ENCODE peak calls at places on chromosome 14, in four cellular contexts. M is hepatocyte, L is HCT116, Q is neural progenitor cell. C is an unnamed sample.

GRCh38 chr14:23183479-23183878 is at the start of gene SLC7A8:
- DNase-seq in M (peak), L (peak), Q (peak), C (peak)

GRCh38 chr14:71231521-71232393 is 324.5 kb downstream of the PCNX1 start:
- DNase-seq in M (no peak), L (no peak), Q (no peak), C (no peak)

GRCh38 chr14:34018564-34019244 is 67.8 kb upstream of the EGLN3 start:
- DNase-seq in M (no peak), L (no peak), Q (no peak), C (peak)

GRCh38 chr14:74080820-74081460 is 3.3 kb downstream of the ALDH6A1 start:
- DNase-seq in M (peak), L (no peak), Q (no peak), C (no peak)

GRCh38 chr14:32414808-32415255 is 85.7 kb downstream of the AKAP6 start:
- DNase-seq in M (no peak), L (no peak), Q (no peak), C (peak)

GRCh38 chr14:52044791-52045522 is 23.9 kb downstream of the NID2 start:
- DNase-seq in M (no peak), L (no peak), Q (no peak), C (peak)

GRCh38 chr14:70709726-70710382 is 68.1 kb downstream of the TTC9 start:
- DNase-seq in M (no peak), L (no peak), Q (no peak), C (no peak)

GRCh38 chr14:91356218-91356763 is 61.3 kb downstream of the CCDC88C start:
- DNase-seq in M (no peak), L (no peak), Q (no peak), C (no peak)

GRCh38 chr14:90839024-90839888 is 23.0 kb upstream of the TTC7B start:
- DNase-seq in M (peak), L (no peak), Q (no peak), C (peak)

GRCh38 chr14:21264025-21264801 is 5.0 kb downstream of the HNRNPC start:
- DNase-seq in M (no peak), L (no peak), Q (no peak), C (peak)

GRCh38 chr14:26008290-26008689 is 589.5 kb downstream of the NOVA1 start:
- DNase-seq in M (peak), L (no peak), Q (peak), C (peak)

GRCh38 chr14:52244328-52244727 is 23.2 kb upstream of the PTGDR start:
- DNase-seq in M (no peak), L (no peak), Q (no peak), C (no peak)

GRCh38 chr14:77488558-77488957 is 10.1 kb downstream of the ISM2 start:
- DNase-seq in M (no peak), L (no peak), Q (no peak), C (no peak)

GRCh38 chr14:23294346-23294733 is 8.3 kb downstream of the PPP1R3E start:
- DNase-seq in M (no peak), L (no peak), Q (no peak), C (no peak)

GRCh38 chr14:51353901-51354300 is 113.9 kb downstream of the TMX1 start:
- DNase-seq in M (no peak), L (no peak), Q (no peak), C (no peak)

GRCh38 chr14:77965919-77966435 is 166.1 kb downstream of the ADCK1 start:
- DNase-seq in M (peak), L (no peak), Q (peak), C (peak)

GRCh38 chr14:32307881-32308582 is 21.1 kb upstream of the AKAP6 start:
- DNase-seq in M (peak), L (no peak), Q (no peak), C (no peak)

GRCh38 chr14:32468955-32469354 is 139.9 kb downstream of the AKAP6 start:
- DNase-seq in M (peak), L (no peak), Q (no peak), C (peak)

GRCh38 chr14:95440951-95441350 is 75.5 kb downstream of the SYNE3 start:
- DNase-seq in M (no peak), L (no peak), Q (no peak), C (peak)

GRCh38 chr14:85409496-85410210 is 120.3 kb upstream of the FLRT2 start:
- DNase-seq in M (no peak), L (no peak), Q (no peak), C (no peak)

GRCh38 chr14:23070262-23071129 is 13.2 kb upstream of the CDH24 start:
- DNase-seq in M (no peak), L (no peak), Q (no peak), C (peak)

GRCh38 chr14:90487031-90487430 is 90.2 kb downstream of the CALM1 start:
- DNase-seq in M (no peak), L (no peak), Q (no peak), C (no peak)

GRCh38 chr14:21268612-21269251 is 510 bp downstream of the HNRNPC start:
- DNase-seq in M (peak), L (peak), Q (peak), C (peak)

GRCh38 chr14:77478796-77479195 is 19.8 kb downstream of the ISM2 start:
- DNase-seq in M (no peak), L (no peak), Q (no peak), C (no peak)

GRCh38 chr14:24734917-24735500 is 101.0 kb upstream of the GZMB start:
- DNase-seq in M (peak), L (peak), Q (peak), C (peak)

GRCh38 chr14:54347044-54347443 is 49.8 kb upstream of the CDKN3 start:
- DNase-seq in M (no peak), L (no peak), Q (no peak), C (no peak)

GRCh38 chr14:92099802-92100201 is 6.6 kb downstream of the ATXN3 start:
- DNase-seq in M (no peak), L (no peak), Q (no peak), C (peak)

GRCh38 chr14:94682061-94682516 is 69.9 kb downstream of the SERPINA3 start:
- DNase-seq in M (no peak), L (no peak), Q (peak), C (no peak)

GRCh38 chr14:100849432-100849831 is 23.5 kb downstream of the MEG3 start:
- DNase-seq in M (no peak), L (no peak), Q (no peak), C (peak)

GRCh38 chr14:44613061-44613712 is 106.1 kb upstream of the FSCB start:
- DNase-seq in M (no peak), L (no peak), Q (no peak), C (no peak)

GRCh38 chr14:46964378-46964777 is 312.8 kb upstream of the RPL10L start:
- DNase-seq in M (no peak), L (no peak), Q (no peak), C (no peak)

GRCh38 chr14:101791919-101792572 is 30.5 kb downstream of the PPP2R5C start:
- DNase-seq in M (no peak), L (no peak), Q (no peak), C (peak)

GRCh38 chr14:94769413-94770250 is at the start of gene GSC:
- DNase-seq in M (peak), L (no peak), Q (peak), C (peak)

GRCh38 chr14:90544971-90545370 is 148.1 kb downstream of the CALM1 start:
- DNase-seq in M (no peak), L (no peak), Q (no peak), C (no peak)

GRCh38 chr14:58637391-58638230 is at the start of gene DACT1:
- DNase-seq in M (peak), L (no peak), Q (peak), C (peak)

GRCh38 chr14:67335781-67336180 is 23.8 kb downstream of the ATP6V1D start:
- DNase-seq in M (peak), L (peak), Q (peak), C (peak)

GRCh38 chr14:105420141-105420975 is 731 bp downstream of the MTA1 start:
- DNase-seq in M (no peak), L (no peak), Q (no peak), C (no peak)

GRCh38 chr14:105419055-105419304 is 647 bp upstream of the MTA1 start:
- DNase-seq in M (no peak), L (no peak), Q (no peak), C (no peak)

GRCh38 chr14:105418269-105419054 is 1.2 kb upstream of the MTA1 start:
- DNase-seq in M (no peak), L (no peak), Q (no peak), C (no peak)

GRCh38 chr14:105420976-105421674 is 1.5 kb downstream of the MTA1 start:
- DNase-seq in M (no peak), L (no peak), Q (no peak), C (no peak)

GRCh38 chr14:105419305-105420091 is at the start of gene MTA1:
- DNase-seq in M (peak), L (no peak), Q (peak), C (peak)
- TF ChIP-seq EZH2phosphoT487 in M (no peak), L (no peak), Q (no peak), C (no peak)

GRCh38 chr14:68951800-68952540 is 27.1 kb downstream of the ACTN1 start:
- DNase-seq in M (no peak), L (no peak), Q (no peak), C (no peak)

GRCh38 chr14:68952544-68953535 is 26.3 kb downstream of the ACTN1 start:
- DNase-seq in M (peak), L (no peak), Q (no peak), C (peak)

GRCh38 chr14:68950111-68950510 is 29.0 kb downstream of the ACTN1 start:
- DNase-seq in M (no peak), L (no peak), Q (no peak), C (peak)

GRCh38 chr14:68949236-68949965 is 29.7 kb downstream of the ACTN1 start:
- DNase-seq in M (no peak), L (no peak), Q (no peak), C (peak)

GRCh38 chr14:68951051-68951797 is 27.9 kb downstream of the ACTN1 start:
- DNase-seq in M (peak), L (peak), Q (no peak), C (peak)
- TF ChIP-seq EZH2phosphoT487 in M (no peak), L (no peak), Q (no peak), C (no peak)

DNA sequence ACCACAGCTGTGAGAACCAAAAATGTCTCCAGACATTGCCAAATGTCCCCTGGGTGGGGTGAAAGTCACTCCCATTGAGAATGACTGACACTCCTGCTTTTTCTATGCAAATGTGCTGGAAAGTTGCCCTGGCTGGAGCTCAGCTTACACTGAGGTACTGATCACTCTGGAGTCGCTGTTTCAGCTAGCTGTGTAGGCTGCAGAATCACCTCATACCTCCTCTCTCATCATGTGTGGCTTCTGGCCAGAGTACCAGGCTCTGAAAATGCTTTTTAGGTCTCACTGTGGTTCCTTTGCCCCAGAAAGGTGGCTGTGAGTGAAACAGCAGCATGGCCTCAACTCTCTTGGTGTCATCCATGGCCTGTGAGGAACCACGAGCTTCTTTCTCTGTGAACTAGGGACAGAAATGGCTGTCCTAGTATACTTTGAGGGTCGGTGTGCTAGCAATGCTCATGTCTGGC is 414.4 kb downstream of the DPF3 start:
- DNase-seq in M (no peak), L (no peak), Q (peak), C (no peak)
- TF ChIP-seq EZH2phosphoT487 in M (no peak), L (no peak), Q (no peak), C (no peak)

GRCh38 chr14:81352413-81352812 is 47.7 kb downstream of the STON2 start:
- DNase-seq in M (no peak), L (no peak), Q (no peak), C (no peak)

GRCh38 chr14:81351205-81351604 is 48.9 kb downstream of the STON2 start:
- DNase-seq in M (no peak), L (no peak), Q (no peak), C (no peak)

GRCh38 chr14:81348086-81348485 is 52.0 kb downstream of the STON2 start:
- DNase-seq in M (no peak), L (no peak), Q (no peak), C (no peak)

GRCh38 chr14:81350344-81351096 is 49.6 kb downstream of the STON2 start:
- DNase-seq in M (no peak), L (no peak), Q (no peak), C (no peak)

GRCh38 chr14:81353691-81354323 is 46.3 kb downstream of the STON2 start:
- DNase-seq in M (no peak), L (no peak), Q (no peak), C (no peak)
- TF ChIP-seq EZH2phosphoT487 in M (no peak), L (no peak), Q (no peak), C (no peak)

DNA sequence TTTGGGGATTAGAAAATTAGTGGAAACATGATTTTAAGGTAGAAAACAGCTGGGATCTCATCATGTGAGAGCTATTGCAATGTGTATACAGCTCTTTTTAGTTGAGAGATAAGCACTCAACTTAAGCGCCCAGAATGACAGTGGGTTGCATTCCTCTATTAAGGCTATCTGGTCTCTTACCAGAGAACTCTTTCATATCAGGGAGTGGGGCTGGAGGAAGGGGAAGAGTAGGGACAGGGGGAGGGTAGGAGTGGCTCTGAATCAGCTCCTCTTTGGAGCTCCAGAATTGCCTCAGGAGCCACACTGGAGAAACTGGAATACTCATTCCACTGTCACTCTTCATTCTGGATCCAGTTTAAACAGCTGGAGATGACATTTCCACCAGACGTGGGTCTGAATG is 9.2 kb upstream of the PLEKHG3 start:
- DNase-seq in M (no peak), L (no peak), Q (no peak), C (no peak)
- TF ChIP-seq EZH2phosphoT487 in M (no peak), L (no peak), Q (no peak), C (no peak)

DNA sequence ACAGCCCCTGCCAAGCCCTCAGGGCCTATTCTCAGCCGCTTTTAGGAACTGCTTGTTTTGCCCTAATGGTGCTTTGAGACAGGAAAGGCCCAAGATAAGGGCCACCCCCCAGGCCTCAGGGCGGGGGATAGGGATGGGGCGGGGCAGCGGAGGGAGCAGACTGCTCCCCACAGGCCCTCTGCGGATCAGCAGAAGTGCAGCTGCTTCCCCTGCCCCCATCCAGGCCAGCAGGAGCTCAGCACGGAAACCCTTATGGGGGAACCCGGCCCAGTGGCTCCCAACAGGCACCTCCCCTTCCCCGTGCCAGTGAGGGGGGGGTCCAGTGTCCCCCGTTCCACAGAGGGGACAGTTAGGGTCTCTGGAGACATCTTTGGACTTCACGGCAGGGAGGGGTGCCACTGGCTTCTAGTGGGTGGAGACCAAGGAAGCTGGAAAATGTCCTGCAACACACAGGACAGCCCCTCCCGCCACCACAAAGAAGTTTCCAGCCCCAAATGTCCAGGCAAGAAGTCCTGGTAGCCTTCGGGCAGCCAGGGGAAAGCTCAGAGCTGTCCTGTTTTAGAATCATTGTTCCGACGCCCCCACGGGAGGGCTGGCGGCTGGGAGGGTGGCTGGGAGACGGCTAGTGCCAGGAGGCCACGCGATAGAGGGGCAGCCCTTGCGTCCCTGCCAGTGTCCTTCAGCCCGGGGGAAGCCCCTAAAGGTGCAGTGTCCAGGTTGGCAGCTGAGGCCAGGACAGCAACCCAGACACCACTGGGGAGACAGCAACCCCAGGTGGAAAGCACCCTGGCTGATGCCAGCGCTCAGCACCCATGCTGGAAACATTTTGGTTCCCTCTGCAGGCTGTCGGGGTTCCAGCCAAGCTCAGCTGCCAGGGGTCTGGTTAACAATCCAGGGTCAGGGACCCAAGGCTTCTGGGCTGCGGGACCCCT is 10.4 kb upstream of the GPR132 start:
- DNase-seq in M (peak), L (no peak), Q (peak), C (peak)
- TF ChIP-seq EZH2phosphoT487 in M (no peak), L (no peak), Q (no peak), C (no peak)